ENCODE peak calls at places on chromosomes 7 and 10, in six cellular contexts. D is NCI-H2029 treated with DMSO at 0.1 percent for 48 hours, B is AG09309, T is right cardiac atrium, I is astrocyte of the cerebellum, J is body of pancreas. X is an unnamed sample.

GRCh38 chr7:75654855-75655254 is 83.9 kb downstream of the HIP1 start:
- DNase-seq in D (no peak), B (no peak), T (no peak), I (no peak), J (no peak), X (no peak)

GRCh38 chr7:51679358-51679757 is 362.7 kb upstream of the COBL start:
- DNase-seq in D (no peak), B (no peak), T (no peak), I (no peak), J (no peak), X (no peak)

GRCh38 chr7:91286432-91286831 is 22.2 kb downstream of the FZD1 start:
- DNase-seq in D (peak; percentile 35), B (no peak), T (no peak), I (no peak), J (no peak), X (no peak)

GRCh38 chr7:55594414-55594813 is 22.1 kb upstream of the VOPP1 start:
- DNase-seq in D (no peak), B (no peak), T (no peak), I (no peak), J (no peak), X (no peak)

GRCh38 chr7:46291064-46291463 is 370.0 kb upstream of the IGFBP3 start:
- DNase-seq in D (peak; percentile 45), B (no peak), T (no peak), I (no peak), J (no peak), X (peak; percentile 52)

GRCh38 chr10:117543245-117543998 is 876 bp downstream of the EMX2 start:
- DNase-seq in D (no peak), B (no peak), T (no peak), I (no peak), J (no peak), X (no peak)

GRCh38 chr10:80204193-80204714 is 1.1 kb downstream of the ANXA11 start:
- DNase-seq in D (no peak), B (no peak), T (no peak), I (no peak), J (peak; percentile 69), X (peak; percentile 29)

GRCh38 chr7:99000904-99001442 is 122.6 kb downstream of the TRRAP start:
- DNase-seq in D (no peak), B (no peak), T (no peak), I (no peak), J (no peak), X (no peak)

GRCh38 chr10:110498982-110499795 is 1.5 kb downstream of the DUSP5 start:
- DNase-seq in D (no peak), B (no peak), T (no peak), I (no peak), J (peak; percentile 40), X (no peak)